ENCODE peak calls at places on chromosomes 5 and 9, in seven cellular contexts. N is transverse colon; F is activated CD4-positive, alpha-beta memory T cell treated with anti-CD3 and anti-CD28 coated beads for 36 hours; W is HTR-8/SVneo; I is SHP77 treated with DMSO at 0.1 percent for 48 hours; J is activated CD8-positive, alpha-beta memory T cell treated with anti-CD3 and anti-CD28 coated beads, Interleukin-2, amount 10 ng/mL, durations not matched to agents 7 days and 5 days; D is cerebellar cortex. H is an unnamed sample.

GRCh38 chr9:88658311-88658822 is 123.4 kb downstream of the NXNL2 start:
- DNase-seq in J (no peak), F (no peak), D (no peak), N (no peak), I (no peak), W (no peak), H (no peak)

GRCh38 chr5:176365663-176366574 is 632 bp downstream of the ARL10 start:
- DNase-seq in W (peak; percentile 82), D (no peak), J (peak; percentile 49), N (peak; percentile 32), I (no peak), F (peak; percentile 38), H (peak; percentile 12)

GRCh38 chr5:864492-865167 is 13.8 kb upstream of the ZDHHC11 start:
- DNase-seq in J (no peak), F (no peak), D (no peak), I (no peak), W (no peak), N (no peak), H (no peak)

GRCh38 chr5:84251503-84251902 is 133.2 kb downstream of the EDIL3 start:
- DNase-seq in F (no peak), J (no peak), W (no peak), N (no peak), I (no peak), D (no peak), H (no peak)

GRCh38 chr9:98795970-98796363 is 388 bp downstream of the ANKS6 start:
- DNase-seq in D (peak; percentile 17), I (no peak), N (no peak), W (no peak), F (peak; percentile 37), J (no peak), H (no peak)

GRCh38 chr9:120891255-120891954 is 14.4 kb upstream of the PHF19 start:
- DNase-seq in J (peak; percentile 87), W (no peak), N (no peak), I (no peak), D (no peak), F (peak; percentile 87), H (no peak)

GRCh38 chr5:117604845-117605244 is 1030.2 kb upstream of the SEMA6A start:
- DNase-seq in F (no peak), W (no peak), N (no peak), J (no peak), D (no peak), I (no peak), H (no peak)

GRCh38 chr9:75644649-75645048 is 245.8 kb upstream of the PCSK5 start:
- DNase-seq in I (no peak), D (no peak), W (no peak), N (no peak), F (no peak), J (no peak), H (no peak)

GRCh38 chr5:137642091-137642490 is 93.8 kb downstream of the KLHL3 start:
- DNase-seq in W (no peak), N (no peak), D (no peak), J (no peak), I (no peak), F (no peak), H (no peak)

GRCh38 chr5:4330327-4330726 is 734.7 kb downstream of the IRX1 start:
- DNase-seq in N (no peak), J (no peak), I (no peak), W (no peak), D (no peak), F (no peak), H (no peak)

GRCh38 chr9:129111762-129112151 is 542 bp downstream of the PTPA start:
- DNase-seq in I (no peak), J (peak; percentile 59), W (peak; percentile 36), N (peak; percentile 49), F (peak; percentile 46), D (peak; percentile 39), H (no peak)

GRCh38 chr9:5455181-5455580 is 4.8 kb downstream of the CD274 start:
- DNase-seq in D (no peak), N (no peak), J (no peak), I (no peak), W (no peak), F (no peak), H (no peak)

GRCh38 chr5:110105692-110106091 is 416.0 kb downstream of the MAN2A1 start:
- DNase-seq in I (no peak), D (no peak), F (no peak), N (no peak), W (no peak), J (no peak), H (peak; percentile 27)

GRCh38 chr9:132160802-132161742 is 786 bp upstream of the NTNG2 start:
- DNase-seq in D (no peak), J (peak; percentile 86), W (peak; percentile 45), I (no peak), N (peak; percentile 32), F (peak; percentile 72), H (peak; percentile 21)

GRCh38 chr5:135294793-135295192 is 104.2 kb downstream of the MACROH2A1 start:
- DNase-seq in N (no peak), I (no peak), D (no peak), W (no peak), F (no peak), J (no peak), H (no peak)

GRCh38 chr5:180178516-180179398 is 30.3 kb downstream of the RASGEF1C start:
- DNase-seq in N (no peak), J (no peak), D (peak; percentile 79), I (no peak), W (no peak), F (no peak), H (no peak)

GRCh38 chr9:131886839-131887238 is 147.0 kb upstream of the RAPGEF1 start:
- DNase-seq in W (no peak), J (no peak), F (no peak), I (no peak), N (no peak), D (no peak), H (no peak)

GRCh38 chr9:72322259-72322658 is 42.7 kb downstream of the ZFAND5 start:
- DNase-seq in J (no peak), D (no peak), F (no peak), I (no peak), N (no peak), W (no peak), H (no peak)

GRCh38 chr5:107580902-107581823 is 89.6 kb downstream of the EFNA5 start:
- DNase-seq in J (no peak), N (no peak), F (no peak), W (no peak), D (no peak), I (no peak), H (no peak)

GRCh38 chr9:121326130-121326838 is 43.8 kb downstream of the STOM start:
- DNase-seq in W (no peak), D (peak; percentile 37), F (no peak), J (no peak), I (no peak), N (peak; percentile 75), H (peak; percentile 82)

GRCh38 chr5:155773680-155774079 is 553.3 kb upstream of the SGCD start:
- DNase-seq in N (no peak), W (no peak), J (peak; percentile 46), F (peak; percentile 9), I (no peak), D (no peak), H (no peak)

GRCh38 chr9:70600479-70600878 is 186.0 kb upstream of the KLF9 start:
- DNase-seq in D (peak; percentile 28), I (no peak), W (no peak), J (no peak), F (peak; percentile 13), N (peak; percentile 13), H (no peak)

H was measured in mucosa of gallbladder.